ENCODE peak calls at places on chromosome 9, in six cellular contexts. One of them, this sample, is unnamed.

GRCh38 chr9:84751921-84752320 is 82.4 kb downstream of the NTRK2 start:
- DNase-seq in right atrium auricular region: no peak
- DNase-seq in choroid plexus epithelial cell: no peak
- DNase-seq in head of caudate nucleus: no peak
- DNase-seq in ovary: no peak
- DNase-seq in NCI-H2081: no peak
- DNase-seq in this sample: no peak

GRCh38 chr9:132424857-132425702 is 15.1 kb downstream of the CFAP77 start:
- DNase-seq in ovary: no peak
- DNase-seq in NCI-H2081: peak
- DNase-seq in head of caudate nucleus: no peak
- DNase-seq in right atrium auricular region: no peak
- DNase-seq in choroid plexus epithelial cell: no peak
- DNase-seq in this sample: peak

GRCh38 chr9:2066312-2067273 is 51.4 kb downstream of the SMARCA2 start:
- DNase-seq in choroid plexus epithelial cell: peak
- DNase-seq in right atrium auricular region: no peak
- DNase-seq in head of caudate nucleus: no peak
- DNase-seq in ovary: no peak
- DNase-seq in NCI-H2081: no peak
- DNase-seq in this sample: no peak

GRCh38 chr9:87885484-87886189 is 3.0 kb downstream of the SPATA31E1 start:
- DNase-seq in choroid plexus epithelial cell: no peak
- DNase-seq in right atrium auricular region: no peak
- DNase-seq in NCI-H2081: no peak
- DNase-seq in ovary: peak
- DNase-seq in head of caudate nucleus: no peak
- DNase-seq in this sample: no peak

GRCh38 chr9:70478963-70479641 is 64.6 kb upstream of the KLF9 start:
- DNase-seq in NCI-H2081: peak
- DNase-seq in head of caudate nucleus: no peak
- DNase-seq in right atrium auricular region: peak
- DNase-seq in choroid plexus epithelial cell: peak
- DNase-seq in ovary: no peak
- DNase-seq in this sample: no peak

GRCh38 chr9:135227641-135228251 is 140.3 kb downstream of the OLFM1 start:
- DNase-seq in head of caudate nucleus: no peak
- DNase-seq in choroid plexus epithelial cell: no peak
- DNase-seq in ovary: no peak
- DNase-seq in NCI-H2081: no peak
- DNase-seq in right atrium auricular region: no peak
- DNase-seq in this sample: no peak

GRCh38 chr9:124256517-124257069 is 1.2 kb upstream of the NEK6 start:
- DNase-seq in ovary: no peak
- DNase-seq in NCI-H2081: no peak
- DNase-seq in choroid plexus epithelial cell: peak
- DNase-seq in right atrium auricular region: no peak
- DNase-seq in head of caudate nucleus: no peak
- DNase-seq in this sample: peak

GRCh38 chr9:81028504-81028903 is 660.8 kb downstream of the TLE1 start:
- DNase-seq in ovary: no peak
- DNase-seq in head of caudate nucleus: no peak
- DNase-seq in right atrium auricular region: no peak
- DNase-seq in choroid plexus epithelial cell: peak
- DNase-seq in NCI-H2081: no peak
- DNase-seq in this sample: no peak

GRCh38 chr9:70587143-70587710 is 172.8 kb upstream of the KLF9 start:
- DNase-seq in right atrium auricular region: no peak
- DNase-seq in ovary: peak
- DNase-seq in head of caudate nucleus: no peak
- DNase-seq in choroid plexus epithelial cell: peak
- DNase-seq in NCI-H2081: no peak
- DNase-seq in this sample: no peak